ENCODE peak calls at places on chromosomes 6 and 20, in eight cellular contexts. O, Q, Z, I, X, P, W and L are unnamed samples.

GRCh38 chr20:43123180-43123579 is 66.5 kb downstream of the PTPRT start:
- DNase-seq in Z (no peak), W (no peak), O (no peak), Q (no peak), P (no peak), X (no peak), I (no peak), L (no peak)

GRCh38 chr6:144264270-144265060 is 20.7 kb upstream of the UTRN start:
- DNase-seq in Q (no peak), I (peak), X (no peak), O (peak), W (no peak), Z (no peak), P (peak), L (peak)

GRCh38 chr6:223763-224162 is 68.5 kb upstream of the DUSP22 start:
- DNase-seq in O (peak), W (no peak), Q (no peak), Z (peak), X (no peak), P (peak), I (no peak), L (no peak)

GRCh38 chr6:15427360-15428070 is 181.6 kb downstream of the JARID2 start:
- DNase-seq in Q (no peak), P (peak), X (no peak), O (no peak), W (no peak), Z (no peak), I (no peak), L (no peak)

GRCh38 chr6:13243033-13243432 is 85.3 kb downstream of the TBC1D7 start:
- DNase-seq in W (no peak), I (no peak), Q (no peak), P (no peak), O (no peak), X (no peak), Z (no peak), L (no peak)

GRCh38 chr20:50098259-50098658 is 14.7 kb downstream of the UBE2V1 start:
- DNase-seq in I (no peak), Z (no peak), X (no peak), O (no peak), W (no peak), Q (no peak), P (no peak), L (no peak)

GRCh38 chr6:25835442-25836283 is 3.8 kb upstream of the SLC17A1 start:
- DNase-seq in W (no peak), I (no peak), P (peak), Q (no peak), Z (no peak), X (no peak), O (no peak), L (no peak)

GRCh38 chr6:108799356-108799720 is 48.9 kb upstream of the ARMC2 start:
- DNase-seq in I (no peak), Q (no peak), W (no peak), O (no peak), P (no peak), X (no peak), Z (no peak), L (no peak)

GRCh38 chr6:34231566-34232336 is 4.9 kb upstream of the HMGA1 start:
- DNase-seq in P (no peak), Z (no peak), I (no peak), W (no peak), X (no peak), O (no peak), Q (no peak), L (no peak)

GRCh38 chr20:42589976-42590639 is 599.6 kb downstream of the PTPRT start:
- DNase-seq in Q (no peak), O (no peak), W (no peak), P (peak), I (no peak), X (no peak), Z (no peak), L (no peak)